ENCODE peak calls at places on chromosomes 2 and 18, in six cellular contexts. X, G, B, Q, V and R are unnamed samples.

GRCh38 chr2:201759567-201759966 is 21.2 kb downstream of the ALS2 start:
- DNase-seq in X (no peak), G (no peak), B (no peak), Q (no peak), V (no peak), R (no peak)

GRCh38 chr2:128413718-128414341 is 95.2 kb upstream of the HS6ST1 start:
- DNase-seq in X (no peak), G (no peak), B (no peak), Q (no peak), V (peak), R (no peak)

GRCh38 chr2:97957432-97958183 is 38.1 kb downstream of the TMEM131 start:
- DNase-seq in X (no peak), G (no peak), B (no peak), Q (no peak), V (no peak), R (no peak)

GRCh38 chr2:196696423-196697073 is 57.0 kb downstream of the CCDC150 start:
- DNase-seq in X (peak), G (no peak), B (no peak), Q (no peak), V (no peak), R (no peak)

GRCh38 chr18:42893991-42894390 is 221.5 kb downstream of the RIT2 start:
- DNase-seq in X (no peak), G (no peak), B (no peak), Q (no peak), V (no peak), R (no peak)

GRCh38 chr2:239316562-239317465 is 84.0 kb downstream of the HDAC4 start:
- DNase-seq in X (no peak), G (no peak), B (no peak), Q (peak), V (peak), R (peak)

GRCh38 chr2:120383191-120383590 is 37.3 kb downstream of the INHBB start:
- DNase-seq in X (no peak), G (no peak), B (no peak), Q (peak), V (no peak), R (no peak)

GRCh38 chr2:154386186-154386585 is 312.3 kb upstream of the KCNJ3 start:
- DNase-seq in X (no peak), G (no peak), B (no peak), Q (no peak), V (no peak), R (no peak)

GRCh38 chr2:54416938-54417337 is 39.2 kb upstream of the SPTBN1 start:
- DNase-seq in X (no peak), G (no peak), B (no peak), Q (no peak), V (no peak), R (no peak)

GRCh38 chr2:75525434-75526308 is 35.1 kb downstream of the EVA1A start:
- DNase-seq in X (no peak), G (no peak), B (no peak), Q (no peak), V (no peak), R (no peak)

GRCh38 chr2:88053301-88053700 is 2.3 kb downstream of the KRCC1 start:
- DNase-seq in X (peak), G (no peak), B (no peak), Q (no peak), V (no peak), R (no peak)

GRCh38 chr2:239464166-239465016 is 63.6 kb upstream of the HDAC4 start:
- DNase-seq in X (no peak), G (no peak), B (no peak), Q (no peak), V (peak), R (no peak)

GRCh38 chr2:104849618-104850097 is 4.3 kb upstream of the POU3F3 start:
- DNase-seq in X (peak), G (peak), B (peak), Q (no peak), V (no peak), R (no peak)

GRCh38 chr2:54658548-54659207 is 64.8 kb upstream of the EML6 start:
- DNase-seq in X (no peak), G (no peak), B (no peak), Q (no peak), V (no peak), R (no peak)

GRCh38 chr2:42998721-42999120 is 206.3 kb upstream of the HAAO start:
- DNase-seq in X (no peak), G (no peak), B (no peak), Q (no peak), V (no peak), R (no peak)

GRCh38 chr2:28096421-28096820 is 205.9 kb downstream of the BABAM2 start:
- DNase-seq in X (no peak), G (no peak), B (no peak), Q (no peak), V (no peak), R (no peak)

GRCh38 chr2:41706261-41706660 is 341.6 kb upstream of the PKDCC start:
- DNase-seq in X (no peak), G (no peak), B (no peak), Q (no peak), V (no peak), R (no peak)

GRCh38 chr2:28652217-28652616 is 99.4 kb upstream of the PPP1CB start:
- DNase-seq in X (no peak), G (no peak), B (no peak), Q (no peak), V (no peak), R (no peak)

GRCh38 chr2:165056585-165056984 is 101.3 kb upstream of the SLC38A11 start:
- DNase-seq in X (no peak), G (no peak), B (no peak), Q (no peak), V (no peak), R (no peak)

GRCh38 chr2:110810404-110810803 is 78.0 kb downstream of the ACOXL start:
- DNase-seq in X (no peak), G (no peak), B (no peak), Q (no peak), V (no peak), R (no peak)

GRCh38 chr2:212520340-212520739 is 18.3 kb downstream of the ERBB4 start:
- DNase-seq in X (no peak), G (no peak), B (no peak), Q (no peak), V (no peak), R (no peak)

GRCh38 chr2:196959291-196959690 is 32.8 kb upstream of the PGAP1 start:
- DNase-seq in X (no peak), G (no peak), B (no peak), Q (no peak), V (no peak), R (no peak)

GRCh38 chr2:100278986-100279385 is 43.3 kb downstream of the LONRF2 start:
- DNase-seq in X (no peak), G (no peak), B (no peak), Q (no peak), V (no peak), R (peak)

GRCh38 chr2:206561962-206562361 is 80.3 kb upstream of the FAM237A start:
- DNase-seq in X (no peak), G (no peak), B (peak), Q (no peak), V (no peak), R (no peak)

GRCh38 chr2:239820836-239821693 is 204.1 kb downstream of the NDUFA10 start:
- DNase-seq in X (no peak), G (no peak), B (no peak), Q (peak), V (peak), R (peak)

GRCh38 chr18:5604778-5605177 is 61.0 kb upstream of the EPB41L3 start:
- DNase-seq in X (no peak), G (no peak), B (no peak), Q (no peak), V (no peak), R (no peak)

GRCh38 chr2:157565550-157565949 is 63.1 kb downstream of the ACVR1C start:
- DNase-seq in X (no peak), G (no peak), B (no peak), Q (no peak), V (no peak), R (no peak)

GRCh38 chr2:145777297-145777696 is 1257.4 kb upstream of the ZEB2 start:
- DNase-seq in X (no peak), G (no peak), B (no peak), Q (no peak), V (no peak), R (no peak)

GRCh38 chr2:239182981-239183791 is 217.6 kb downstream of the HDAC4 start:
- DNase-seq in X (no peak), G (no peak), B (no peak), Q (no peak), V (peak), R (no peak)

GRCh38 chr2:239905306-239905705 is 119.8 kb downstream of the NDUFA10 start:
- DNase-seq in X (no peak), G (no peak), B (no peak), Q (no peak), V (peak), R (no peak)

GRCh38 chr18:26584745-26585144 is 36.4 kb upstream of the KCTD1 start:
- DNase-seq in X (no peak), G (no peak), B (no peak), Q (no peak), V (no peak), R (no peak)

GRCh38 chr18:72468011-72468710 is 76.0 kb downstream of the CBLN2 start:
- DNase-seq in X (no peak), G (no peak), B (no peak), Q (no peak), V (no peak), R (no peak)

GRCh38 chr2:207807516-207807915 is 37.8 kb upstream of the FZD5 start:
- DNase-seq in X (no peak), G (peak), B (peak), Q (no peak), V (no peak), R (no peak)

GRCh38 chr2:70192516-70192915 is 1.7 kb upstream of the C2orf42 start:
- DNase-seq in X (no peak), G (no peak), B (no peak), Q (no peak), V (no peak), R (no peak)

GRCh38 chr2:70191244-70191735 is 471 bp upstream of the C2orf42 start:
- DNase-seq in X (no peak), G (no peak), B (no peak), Q (no peak), V (no peak), R (no peak)

GRCh38 chr2:70188460-70188859 is 2.4 kb downstream of the C2orf42 start:
- DNase-seq in X (no peak), G (no peak), B (no peak), Q (no peak), V (no peak), R (no peak)

GRCh38 chr2:70190086-70190412 is 770 bp downstream of the C2orf42 start:
- DNase-seq in X (peak), G (no peak), B (no peak), Q (no peak), V (no peak), R (peak)

DNA sequence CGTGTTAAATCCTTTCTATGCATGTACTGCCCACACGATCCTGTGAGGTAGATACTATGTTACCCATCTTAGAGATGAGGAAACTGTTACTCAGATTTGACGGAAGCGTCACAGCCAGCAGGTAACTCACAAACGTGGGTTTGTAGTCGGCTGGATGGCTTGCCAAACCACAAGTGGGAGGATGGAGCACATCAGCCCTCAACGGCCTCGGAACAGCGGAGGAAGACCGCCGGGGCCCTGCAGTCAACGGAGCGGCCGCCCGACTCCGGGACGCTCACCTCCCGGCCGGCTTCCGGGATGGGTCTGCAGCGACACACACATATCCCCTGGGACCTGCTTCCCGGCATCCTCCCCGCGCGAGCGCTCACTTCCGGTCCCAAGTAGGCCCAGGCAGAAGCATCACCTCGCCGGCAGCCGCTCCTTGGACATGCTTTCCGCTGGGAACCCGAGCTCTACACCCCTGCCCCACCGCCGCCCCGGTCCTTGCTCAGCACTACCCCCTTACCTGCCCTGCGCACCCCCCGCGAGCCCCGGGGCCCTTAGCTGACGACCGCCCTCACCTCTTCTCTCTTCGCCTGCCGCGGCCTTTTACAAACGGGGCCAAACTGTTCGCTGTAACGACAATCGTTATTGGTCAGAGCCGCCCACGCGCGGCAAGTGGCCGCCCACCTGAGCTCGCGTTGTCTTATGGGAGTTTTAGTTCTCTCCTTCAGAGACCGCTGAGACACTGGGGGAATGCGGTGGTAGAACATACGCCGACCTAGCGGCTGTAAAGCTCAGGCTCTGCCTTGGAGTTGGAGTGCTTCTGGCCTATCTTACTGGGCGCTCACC is at the start of gene C2orf42:
- DNase-seq in X (peak), G (peak), B (peak), Q (peak), V (peak), R (peak)
- TF ChIP-seq CTCF in X (peak), G (no peak), B (peak), Q (no peak), V (no peak), R (no peak)

DNA sequence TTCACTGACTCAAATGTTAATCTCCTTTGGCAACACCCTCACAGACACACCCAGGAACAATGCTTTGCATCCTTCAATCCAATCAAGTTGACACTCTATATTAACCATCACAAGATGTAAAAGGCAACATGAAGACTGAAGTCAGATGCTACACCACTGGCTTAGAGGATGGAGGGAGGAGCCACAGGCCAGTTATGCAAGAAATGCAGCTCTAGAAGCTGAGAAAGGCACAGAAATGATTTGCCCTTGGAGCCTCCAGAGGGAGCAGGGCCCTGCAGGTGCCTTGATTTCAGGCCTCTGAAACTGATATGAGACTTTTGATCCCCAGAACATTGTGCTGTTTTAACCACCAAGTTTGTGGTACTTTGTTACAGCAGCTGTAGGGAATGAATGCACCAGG is 276.3 kb downstream of the KCNS3 start:
- DNase-seq in X (no peak), G (no peak), B (no peak), Q (no peak), V (no peak), R (no peak)
- TF ChIP-seq CTCF in X (peak), G (no peak), B (no peak), Q (no peak), V (no peak), R (no peak)

GRCh38 chr2:31980674-31981356 is 30.0 kb downstream of the MEMO1 start:
- DNase-seq in X (no peak), G (peak), B (peak), Q (no peak), V (no peak), R (no peak)
- TF ChIP-seq CTCF in X (no peak), G (no peak), B (no peak), Q (no peak), V (no peak), R (no peak)

GRCh38 chr2:69767034-69767433 is 25.1 kb downstream of the ANXA4 start:
- DNase-seq in X (peak), G (no peak), B (no peak), Q (no peak), V (no peak), R (no peak)
- TF ChIP-seq CTCF in X (peak), G (no peak), B (no peak), Q (no peak), V (no peak), R (no peak)